ENCODE peak calls at places on chromosomes 7 and 10, in nine cellular contexts. L is ureter, V is Kasumi-1, U is putamen, K is MCF 10A, E is ovary, R is progenitor cell of endocrine pancreas, D is HS-27A, H is H9. G is an unnamed sample.

GRCh38 chr7:138363721-138364120 is 96.3 kb upstream of the TRIM24 start:
- DNase-seq in D (no peak), K (no peak), R (no peak), U (no peak), L (no peak), V (no peak), E (no peak), H (no peak), G (no peak)

GRCh38 chr7:145643981-145644380 is 472.6 kb upstream of the CNTNAP2 start:
- DNase-seq in K (peak; percentile 57), D (no peak), L (no peak), E (no peak), R (no peak), U (no peak), H (no peak), V (no peak), G (no peak)

GRCh38 chr10:124990671-124991625 is 49.0 kb downstream of the ZRANB1 start:
- DNase-seq in H (no peak), D (no peak), R (peak; percentile 7), E (no peak), V (no peak), K (no peak), L (no peak), U (no peak), G (no peak)

GRCh38 chr7:36438211-36438610 is 48.5 kb downstream of the ANLN start:
- DNase-seq in E (no peak), D (no peak), H (no peak), V (no peak), U (no peak), K (no peak), R (no peak), L (no peak), G (no peak)

GRCh38 chr7:113060100-113060499 is 26.5 kb downstream of the GPR85 start:
- DNase-seq in D (no peak), U (no peak), R (no peak), E (no peak), V (no peak), L (no peak), H (no peak), K (no peak), G (no peak)

GRCh38 chr10:47140752-47141348 is 159.1 kb upstream of the GDF10 start:
- DNase-seq in V (no peak), U (no peak), E (no peak), R (no peak), H (no peak), K (no peak), L (no peak), D (no peak), G (no peak)

GRCh38 chr7:55193245-55193644 is 171.9 kb upstream of the LANCL2 start:
- DNase-seq in K (no peak), U (no peak), H (no peak), L (no peak), V (no peak), D (no peak), R (no peak), E (no peak), G (no peak)

GRCh38 chr10:131500181-131500580 is 188.7 kb upstream of the TCERG1L start:
- DNase-seq in H (no peak), V (no peak), D (no peak), K (no peak), E (no peak), L (no peak), R (no peak), U (no peak), G (no peak)

GRCh38 chr7:157667731-157668130 is 330.9 kb downstream of the DNAJB6 start:
- DNase-seq in D (no peak), K (no peak), R (no peak), U (no peak), E (no peak), H (no peak), V (no peak), L (no peak), G (no peak)

GRCh38 chr10:19815478-19816419 is 483 bp upstream of the PLXDC2 start:
- DNase-seq in R (peak; percentile 69), L (peak; percentile 85), V (peak; percentile 85), H (peak; percentile 86), U (peak; percentile 80), D (no peak), K (peak; percentile 81), E (peak; percentile 81), G (peak; percentile 20)

GRCh38 chr10:72694476-72695369 is 2.8 kb downstream of the MCU start:
- DNase-seq in E (no peak), V (peak; percentile 77), R (no peak), L (no peak), K (peak; percentile 40), H (no peak), D (no peak), U (no peak), G (peak; percentile 21)

GRCh38 chr10:70695241-70696030 is 23.1 kb downstream of the ADAMTS14 start:
- DNase-seq in K (no peak), H (no peak), U (no peak), V (no peak), R (no peak), E (no peak), L (no peak), D (no peak), G (peak; percentile 52)

GRCh38 chr7:77330169-77330882 is 85.8 kb downstream of the GSAP start:
- DNase-seq in R (no peak), V (peak; percentile 71), L (no peak), K (peak; percentile 72), D (no peak), H (no peak), U (no peak), E (no peak), G (no peak)

GRCh38 chr7:154463794-154464193 is 411.6 kb downstream of the DPP6 start:
- DNase-seq in R (no peak), H (no peak), K (no peak), U (no peak), E (no peak), L (no peak), D (no peak), V (no peak), G (no peak)

GRCh38 chr10:124184208-124184820 is 90.9 kb upstream of the CHST15 start:
- DNase-seq in U (no peak), R (no peak), K (no peak), L (no peak), V (no peak), D (no peak), E (no peak), H (no peak), G (no peak)

GRCh38 chr10:42980553-42981357 is 96.1 kb upstream of the RET start:
- DNase-seq in U (no peak), D (no peak), H (peak; percentile 18), L (peak; percentile 37), K (no peak), R (peak; percentile 6), V (no peak), E (no peak), G (no peak)

GRCh38 chr10:101216631-101217425 is 12.4 kb downstream of the LBX1 start:
- DNase-seq in V (no peak), K (no peak), R (no peak), D (no peak), L (no peak), E (no peak), H (no peak), U (no peak), G (no peak)

GRCh38 chr10:73744690-73744994 is 470 bp downstream of the SEC24C start:
- DNase-seq in V (peak; percentile 80), R (peak; percentile 30), U (no peak), E (no peak), D (peak; percentile 4), L (no peak), H (no peak), K (peak; percentile 54), G (peak; percentile 76)

GRCh38 chr7:70694909-70695803 is 436.8 kb upstream of the GALNT17 start:
- DNase-seq in K (no peak), E (peak; percentile 33), H (no peak), D (no peak), L (no peak), R (peak; percentile 22), U (no peak), V (no peak), G (peak; percentile 56)

GRCh38 chr10:110919349-110919931 is at the start of gene SHOC2:
- DNase-seq in R (peak; percentile 61), L (no peak), U (no peak), K (no peak), H (peak; percentile 100), E (peak; percentile 99), V (no peak), D (no peak), G (peak; percentile 93)

GRCh38 chr10:96176985-96177384 is 46.9 kb downstream of the ZNF518A start:
- DNase-seq in L (no peak), H (no peak), V (peak; percentile 53), R (no peak), U (no peak), K (no peak), D (no peak), E (no peak), G (no peak)

GRCh38 chr7:134553976-134554375 is 5.1 kb downstream of the AKR1B15 start:
- DNase-seq in V (no peak), R (no peak), D (no peak), E (no peak), U (no peak), L (no peak), K (peak; percentile 45), H (peak; percentile 58), G (no peak)

GRCh38 chr10:451021-451471 is 238.4 kb downstream of the DIP2C start:
- DNase-seq in R (no peak), L (no peak), H (no peak), V (peak; percentile 39), K (peak; percentile 14), D (no peak), U (no peak), E (no peak), G (no peak)

GRCh38 chr7:7662527-7662926 is 22.0 kb downstream of the UMAD1 start:
- DNase-seq in H (peak; percentile 65), V (no peak), D (no peak), L (no peak), U (no peak), K (peak; percentile 20), R (no peak), E (no peak), G (no peak)

GRCh38 chr7:117130262-117130661 is 177.0 kb downstream of the ST7 start:
- DNase-seq in D (no peak), V (no peak), U (no peak), L (no peak), R (no peak), K (no peak), H (no peak), E (no peak), G (no peak)

GRCh38 chr10:65394898-65395297 is 1530.9 kb upstream of the LRRTM3 start:
- DNase-seq in U (peak; percentile 54), L (no peak), V (no peak), H (no peak), R (no peak), D (no peak), E (no peak), K (peak; percentile 57), G (no peak)

GRCh38 chr10:77173615-77174461 is 463.8 kb downstream of the KCNMA1 start:
- DNase-seq in E (peak; percentile 75), H (peak; percentile 76), D (no peak), V (peak; percentile 77), K (peak; percentile 77), U (peak; percentile 72), L (peak; percentile 80), R (peak; percentile 69), G (peak; percentile 83)

GRCh38 chr10:35781643-35782035 is 139.5 kb upstream of the FZD8 start:
- DNase-seq in K (peak; percentile 30), L (no peak), H (peak; percentile 57), E (no peak), U (no peak), R (no peak), D (no peak), V (no peak), G (no peak)

GRCh38 chr10:30445716-30446115 is 11.7 kb downstream of the MAP3K8 start:
- DNase-seq in D (no peak), L (no peak), U (no peak), E (no peak), H (no peak), R (no peak), V (peak; percentile 30), K (no peak), G (peak; percentile 67)